ENCODE peak calls at places on chromosomes 5 and 9, in four cellular contexts. N, I, Q and W are unnamed samples.

GRCh38 chr5:181223041-181223728 is at the start of gene TRIM41:
- DNase-seq in N (peak), I (peak), Q (peak), W (peak)

GRCh38 chr9:137306546-137307254 is 4.6 kb upstream of the NRARP start:
- DNase-seq in N (no peak), I (no peak), Q (no peak), W (no peak)

GRCh38 chr5:141995656-141996055 is 17.2 kb downstream of the GNPDA1 start:
- DNase-seq in N (no peak), I (no peak), Q (no peak), W (no peak)

GRCh38 chr9:19074836-19075235 is 25.6 kb downstream of the RRAGA start:
- DNase-seq in N (no peak), I (peak), Q (no peak), W (no peak)

GRCh38 chr9:503331-503730 is 288.7 kb downstream of the DOCK8 start:
- DNase-seq in N (no peak), I (no peak), Q (no peak), W (no peak)

GRCh38 chr9:100354121-100354800 is 1.5 kb upstream of the TEX10 start:
- DNase-seq in N (no peak), I (no peak), Q (no peak), W (no peak)

GRCh38 chr9:69818946-69819345 is 1.7 kb upstream of the CFAP95 start:
- DNase-seq in N (no peak), I (no peak), Q (no peak), W (no peak)

GRCh38 chr5:80308526-80308925 is 11.3 kb upstream of the SPZ1 start:
- DNase-seq in N (no peak), I (no peak), Q (no peak), W (no peak)

GRCh38 chr5:58961631-58962280 is 378.9 kb downstream of the RAB3C start:
- DNase-seq in N (no peak), I (no peak), Q (no peak), W (no peak)

GRCh38 chr5:55172051-55172899 is 702 bp downstream of the CDC20B start:
- DNase-seq in N (peak), I (peak), Q (peak), W (peak)

GRCh38 chr5:168946363-168946762 is 354.6 kb downstream of the SLIT3 start:
- DNase-seq in N (no peak), I (no peak), Q (peak), W (no peak)

GRCh38 chr9:88197781-88198345 is 59.6 kb upstream of the SPATA31C2 start:
- DNase-seq in N (peak), I (peak), Q (peak), W (peak)

GRCh38 chr5:172455511-172456061 is 1.3 kb upstream of the SH3PXD2B start:
- DNase-seq in N (no peak), I (peak), Q (no peak), W (no peak)

GRCh38 chr9:21766096-21766495 is 36.3 kb upstream of the MTAP start:
- DNase-seq in N (no peak), I (no peak), Q (no peak), W (no peak)

GRCh38 chr9:116506685-116507084 is 180.4 kb upstream of the TRIM32 start:
- DNase-seq in N (no peak), I (peak), Q (no peak), W (no peak)

GRCh38 chr9:38417003-38417965 is 7.0 kb downstream of the IGFBPL1 start:
- DNase-seq in N (no peak), I (peak), Q (peak), W (no peak)

GRCh38 chr5:118723021-118723338 is 265.4 kb downstream of the DTWD2 start:
- DNase-seq in N (no peak), I (no peak), Q (no peak), W (no peak)

GRCh38 chr5:109619661-109620060 is 70.1 kb upstream of the MAN2A1 start:
- DNase-seq in N (no peak), I (no peak), Q (no peak), W (no peak)

GRCh38 chr9:3498691-3499090 is 27.1 kb downstream of the RFX3 start:
- DNase-seq in N (no peak), I (peak), Q (peak), W (no peak)

GRCh38 chr5:172919525-172920446 is 39.4 kb upstream of the RPL26L1 start:
- DNase-seq in N (no peak), I (peak), Q (no peak), W (no peak)

GRCh38 chr5:141945511-141946024 is 12.4 kb downstream of the PCDH12 start:
- DNase-seq in N (no peak), I (no peak), Q (no peak), W (no peak)

GRCh38 chr9:105114956-105115728 is 129.3 kb upstream of the SLC44A1 start:
- DNase-seq in N (no peak), I (no peak), Q (no peak), W (no peak)

GRCh38 chr5:92505145-92505544 is 1075.9 kb downstream of the NR2F1-AS1 start:
- DNase-seq in N (no peak), I (peak), Q (no peak), W (no peak)

GRCh38 chr5:66738136-66738535 is 141.9 kb downstream of the MAST4 start:
- DNase-seq in N (no peak), I (no peak), Q (no peak), W (no peak)

GRCh38 chr9:116345817-116346216 is 192.2 kb downstream of the PAPPA start:
- DNase-seq in N (no peak), I (no peak), Q (no peak), W (no peak)

GRCh38 chr9:133686642-133687575 is 50.7 kb downstream of the DBH start:
- DNase-seq in N (no peak), I (no peak), Q (no peak), W (no peak)

GRCh38 chr9:91949946-91950664 is at the start of gene ROR2:
- DNase-seq in N (no peak), I (peak), Q (peak), W (no peak)

GRCh38 chr5:6394429-6395101 is 16.2 kb upstream of the MED10 start:
- DNase-seq in N (no peak), I (no peak), Q (no peak), W (no peak)

GRCh38 chr5:56094579-56095361 is 100.0 kb upstream of the IL6ST start:
- DNase-seq in N (no peak), I (no peak), Q (no peak), W (no peak)

GRCh38 chr9:134413890-134414731 is 87.9 kb downstream of the RXRA start:
- DNase-seq in N (peak), I (peak), Q (no peak), W (no peak)

GRCh38 chr5:67437905-67438845 is 241.6 kb upstream of the CD180 start:
- DNase-seq in N (no peak), I (peak), Q (peak), W (no peak)

GRCh38 chr5:150131978-150132694 is 23.5 kb downstream of the PDGFRB start:
- DNase-seq in N (no peak), I (peak), Q (no peak), W (no peak)

GRCh38 chr9:111036068-111036789 is 2.0 kb downstream of the LPAR1 start:
- DNase-seq in N (no peak), I (peak), Q (peak), W (no peak)

GRCh38 chr5:135429326-135429725 is 17.8 kb downstream of the DCANP1 start:
- DNase-seq in N (no peak), I (peak), Q (no peak), W (no peak)

GRCh38 chr9:22274477-22274876 is 172.1 kb upstream of the DMRTA1 start:
- DNase-seq in N (no peak), I (no peak), Q (no peak), W (no peak)

GRCh38 chr5:68680376-68680775 is 413.4 kb upstream of the SLC30A5 start:
- DNase-seq in N (no peak), I (peak), Q (no peak), W (peak)

GRCh38 chr9:26191711-26192110 is 513.5 kb upstream of the TUSC1 start:
- DNase-seq in N (no peak), I (no peak), Q (no peak), W (no peak)
- TF ChIP-seq CTCF in N (no peak), I (no peak), Q (no peak), W (no peak)

DNA sequence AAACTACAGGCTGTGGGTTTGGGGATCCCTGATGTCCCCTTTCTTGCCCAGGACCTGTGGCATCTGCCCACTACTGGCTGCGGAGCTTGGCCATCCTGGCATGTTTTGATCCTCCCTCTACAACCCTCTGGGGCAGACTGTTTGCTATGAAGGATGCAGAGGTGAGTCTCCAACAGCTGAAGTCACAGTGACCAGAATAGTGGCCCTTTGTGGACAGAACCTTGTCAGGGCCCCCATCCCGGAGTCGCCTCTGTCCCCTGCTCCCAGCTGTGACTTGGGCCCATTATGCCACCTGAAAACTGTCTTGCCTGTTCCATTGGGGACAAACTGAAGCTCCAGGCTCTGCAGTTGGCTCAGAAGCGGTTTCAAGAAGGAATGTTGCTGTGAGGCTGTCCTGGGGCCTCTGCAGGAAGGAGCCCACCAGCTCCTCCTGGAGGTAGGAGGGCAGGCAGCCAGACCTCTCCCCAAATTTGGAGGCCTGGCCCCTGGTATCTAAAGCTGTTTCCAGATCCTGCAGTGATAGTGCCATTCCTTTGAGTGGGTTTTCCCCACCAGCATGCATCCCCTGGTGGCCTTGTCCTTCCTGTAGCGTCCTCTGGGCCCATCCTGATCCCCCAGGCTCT is 93.3 kb downstream of the BARX1 start:
- DNase-seq in N (no peak), I (no peak), Q (no peak), W (no peak)
- TF ChIP-seq CTCF in N (no peak), I (no peak), Q (no peak), W (no peak)

GRCh38 chr5:174053891-174054290 is 8.4 kb downstream of the NSG2 start:
- DNase-seq in N (no peak), I (no peak), Q (no peak), W (no peak)

GRCh38 chr5:174052636-174053035 is 7.1 kb downstream of the NSG2 start:
- DNase-seq in N (no peak), I (no peak), Q (no peak), W (no peak)

GRCh38 chr5:174058433-174059122 is 13.1 kb downstream of the NSG2 start:
- DNase-seq in N (no peak), I (no peak), Q (no peak), W (no peak)

GRCh38 chr5:174059247-174059646 is 13.7 kb downstream of the NSG2 start:
- DNase-seq in N (no peak), I (no peak), Q (no peak), W (no peak)

GRCh38 chr5:174056064-174056842 is 10.7 kb downstream of the NSG2 start:
- DNase-seq in N (no peak), I (no peak), Q (peak), W (no peak)
- TF ChIP-seq CTCF in N (no peak), I (no peak), Q (peak), W (no peak)

GRCh38 chr5:73174100-73174815 is 1.3 kb downstream of the TMEM174 start:
- DNase-seq in N (no peak), I (no peak), Q (peak), W (no peak)

GRCh38 chr5:73171495-73171894 is 1.5 kb upstream of the TMEM174 start:
- DNase-seq in N (no peak), I (no peak), Q (no peak), W (no peak)

GRCh38 chr5:73176250-73176649 is 3.3 kb downstream of the TMEM174 start:
- DNase-seq in N (no peak), I (no peak), Q (no peak), W (no peak)

GRCh38 chr5:73172893-73173292 is at the start of gene TMEM174:
- DNase-seq in N (no peak), I (no peak), Q (no peak), W (no peak)

GRCh38 chr5:73170522-73170921 is 2.5 kb upstream of the TMEM174 start:
- DNase-seq in N (no peak), I (peak), Q (peak), W (no peak)
- TF ChIP-seq CTCF in N (peak), I (peak), Q (peak), W (peak)

GRCh38 chr5:36670548-36670947 is 64.1 kb downstream of the SLC1A3 start:
- DNase-seq in N (no peak), I (no peak), Q (no peak), W (no peak)
- TF ChIP-seq CTCF in N (no peak), I (no peak), Q (no peak), W (no peak)

DNA sequence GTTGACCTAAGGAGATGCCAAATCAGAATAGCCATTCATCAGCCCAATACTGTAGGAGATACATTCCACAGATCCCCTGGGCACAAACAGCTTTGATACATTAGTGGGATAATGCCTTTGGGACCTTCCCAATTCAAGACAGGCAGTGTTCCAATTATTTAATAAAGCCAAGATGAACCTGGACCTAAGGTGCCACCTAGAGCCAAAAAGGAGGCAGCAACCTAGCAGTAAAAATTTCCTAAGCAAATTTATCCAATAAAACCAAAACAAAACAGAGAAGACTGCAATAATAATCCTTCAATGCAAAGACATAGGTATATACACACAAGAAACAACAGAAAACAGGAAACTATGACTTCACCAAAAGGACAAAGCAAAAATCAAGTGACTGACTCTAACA is 253.0 kb downstream of the HINT1 start:
- DNase-seq in N (no peak), I (peak), Q (peak), W (no peak)
- TF ChIP-seq CTCF in N (no peak), I (peak), Q (peak), W (no peak)

GRCh38 chr9:123321874-123322770 is 33.9 kb upstream of the CRB2 start:
- DNase-seq in N (no peak), I (no peak), Q (no peak), W (no peak)

GRCh38 chr9:123322771-123323481 is 33.1 kb upstream of the CRB2 start:
- DNase-seq in N (no peak), I (no peak), Q (peak), W (no peak)

GRCh38 chr9:123319541-123320339 is 36.3 kb upstream of the CRB2 start:
- DNase-seq in N (no peak), I (no peak), Q (no peak), W (no peak)

GRCh38 chr9:123318961-123319421 is 37.0 kb upstream of the CRB2 start:
- DNase-seq in N (no peak), I (no peak), Q (no peak), W (no peak)

GRCh38 chr9:123320814-123321213 is 35.2 kb upstream of the CRB2 start:
- DNase-seq in N (no peak), I (no peak), Q (no peak), W (no peak)
- TF ChIP-seq CTCF in N (no peak), I (no peak), Q (no peak), W (no peak)

DNA sequence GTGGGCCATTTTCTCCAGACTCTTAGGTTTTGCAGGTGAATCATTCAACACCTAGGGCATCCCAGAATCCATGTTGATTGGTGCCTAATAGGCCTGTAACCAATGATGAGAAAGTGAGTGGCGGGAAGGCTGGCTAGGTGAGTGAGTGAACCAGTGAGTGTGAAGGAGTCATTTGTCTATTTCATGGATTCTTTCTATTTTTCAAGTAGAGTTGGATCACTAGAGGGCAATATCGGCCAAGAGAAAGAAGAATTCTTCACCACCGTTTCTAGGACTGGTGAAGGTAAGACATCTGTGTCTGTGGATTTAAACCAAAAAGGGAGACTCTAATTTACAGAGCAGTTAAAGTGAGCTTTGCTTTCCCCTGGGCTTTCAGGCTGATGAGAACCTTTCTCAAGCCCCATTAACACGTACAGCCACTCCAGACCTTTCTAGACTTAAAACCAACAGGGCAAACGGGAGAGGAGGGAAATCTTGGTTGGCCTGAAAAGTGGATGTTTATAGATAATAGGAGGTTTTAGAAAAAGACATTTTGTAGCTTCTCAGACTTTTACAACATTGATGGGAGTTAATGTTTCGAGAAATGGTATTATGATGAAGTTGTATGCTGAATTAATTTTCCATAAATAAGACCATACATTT is 114.3 kb upstream of the IL12B start:
- DNase-seq in N (peak), I (peak), Q (peak), W (peak)
- TF ChIP-seq CTCF in N (peak), I (peak), Q (peak), W (peak)

GRCh38 chr9:118290116-118290515 is 585.9 kb downstream of the TLR4 start:
- DNase-seq in N (no peak), I (no peak), Q (no peak), W (no peak)
- TF ChIP-seq CTCF in N (no peak), I (no peak), Q (no peak), W (no peak)